ENCODE peak calls at places on chromosomes 4 and X, in ten cellular contexts. One of them, this sample, is unnamed.

GRCh38 chr4:101183658-101184373 is 163.5 kb downstream of the PPP3CA start:
- DNase-seq in H54: no peak
- DNase-seq in NCI-H460: no peak
- DNase-seq in GM12865: no peak
- DNase-seq in stimulated activated CD8-positive, alpha-beta memory T cell treated with anti-CD3 and anti-CD28 coated beads, Interleukin-15, amount 100 ng/mL, for 4 hours: no peak
- DNase-seq in HT-29: peak
- DNase-seq in activated T-cell treated with anti-CD3 and anti-CD28 coated beads for 24 hours: no peak
- DNase-seq in NCI-H748 treated with DMSO at 0.1 percent for 48 hours: no peak
- DNase-seq in ACHN: no peak
- DNase-seq in hypothalamus: no peak
- DNase-seq in this sample: no peak

GRCh38 chr4:183391204-183391603 is 53.2 kb upstream of the CDKN2AIP start:
- DNase-seq in stimulated activated CD8-positive, alpha-beta memory T cell treated with anti-CD3 and anti-CD28 coated beads, Interleukin-15, amount 100 ng/mL, for 4 hours: no peak
- DNase-seq in hypothalamus: no peak
- DNase-seq in H54: no peak
- DNase-seq in GM12865: no peak
- DNase-seq in HT-29: no peak
- DNase-seq in NCI-H460: no peak
- DNase-seq in NCI-H748 treated with DMSO at 0.1 percent for 48 hours: no peak
- DNase-seq in activated T-cell treated with anti-CD3 and anti-CD28 coated beads for 24 hours: no peak
- DNase-seq in ACHN: no peak
- DNase-seq in this sample: no peak

GRCh38 chr4:53994382-53994781 is 70.0 kb downstream of the CHIC2 start:
- DNase-seq in NCI-H748 treated with DMSO at 0.1 percent for 48 hours: no peak
- DNase-seq in activated T-cell treated with anti-CD3 and anti-CD28 coated beads for 24 hours: no peak
- DNase-seq in H54: no peak
- DNase-seq in NCI-H460: no peak
- DNase-seq in GM12865: no peak
- DNase-seq in HT-29: no peak
- DNase-seq in stimulated activated CD8-positive, alpha-beta memory T cell treated with anti-CD3 and anti-CD28 coated beads, Interleukin-15, amount 100 ng/mL, for 4 hours: no peak
- DNase-seq in ACHN: no peak
- DNase-seq in hypothalamus: no peak
- DNase-seq in this sample: no peak

GRCh38 chr4:8238515-8239053 is 31.0 kb upstream of the HTRA3 start:
- DNase-seq in ACHN: peak
- DNase-seq in NCI-H748 treated with DMSO at 0.1 percent for 48 hours: no peak
- DNase-seq in hypothalamus: no peak
- DNase-seq in H54: no peak
- DNase-seq in HT-29: peak
- DNase-seq in NCI-H460: no peak
- DNase-seq in stimulated activated CD8-positive, alpha-beta memory T cell treated with anti-CD3 and anti-CD28 coated beads, Interleukin-15, amount 100 ng/mL, for 4 hours: no peak
- DNase-seq in GM12865: no peak
- DNase-seq in activated T-cell treated with anti-CD3 and anti-CD28 coated beads for 24 hours: no peak
- DNase-seq in this sample: no peak

GRCh38 chr4:72318771-72319170 is 250.2 kb downstream of the ADAMTS3 start:
- DNase-seq in stimulated activated CD8-positive, alpha-beta memory T cell treated with anti-CD3 and anti-CD28 coated beads, Interleukin-15, amount 100 ng/mL, for 4 hours: no peak
- DNase-seq in H54: no peak
- DNase-seq in HT-29: no peak
- DNase-seq in activated T-cell treated with anti-CD3 and anti-CD28 coated beads for 24 hours: no peak
- DNase-seq in NCI-H748 treated with DMSO at 0.1 percent for 48 hours: no peak
- DNase-seq in ACHN: peak
- DNase-seq in GM12865: no peak
- DNase-seq in hypothalamus: no peak
- DNase-seq in NCI-H460: no peak
- DNase-seq in this sample: peak

GRCh38 chr4:150235795-150236385 is 157.6 kb downstream of the DCLK2 start:
- DNase-seq in GM12865: no peak
- DNase-seq in HT-29: no peak
- DNase-seq in hypothalamus: no peak
- DNase-seq in NCI-H748 treated with DMSO at 0.1 percent for 48 hours: no peak
- DNase-seq in H54: no peak
- DNase-seq in stimulated activated CD8-positive, alpha-beta memory T cell treated with anti-CD3 and anti-CD28 coated beads, Interleukin-15, amount 100 ng/mL, for 4 hours: no peak
- DNase-seq in ACHN: no peak
- DNase-seq in NCI-H460: no peak
- DNase-seq in activated T-cell treated with anti-CD3 and anti-CD28 coated beads for 24 hours: no peak
- DNase-seq in this sample: peak

GRCh38 chr4:26161030-26161824 is 159.6 kb upstream of the RBPJ start:
- DNase-seq in H54: no peak
- DNase-seq in NCI-H460: no peak
- DNase-seq in activated T-cell treated with anti-CD3 and anti-CD28 coated beads for 24 hours: no peak
- DNase-seq in GM12865: peak
- DNase-seq in NCI-H748 treated with DMSO at 0.1 percent for 48 hours: no peak
- DNase-seq in ACHN: no peak
- DNase-seq in stimulated activated CD8-positive, alpha-beta memory T cell treated with anti-CD3 and anti-CD28 coated beads, Interleukin-15, amount 100 ng/mL, for 4 hours: no peak
- DNase-seq in hypothalamus: no peak
- DNase-seq in HT-29: peak
- DNase-seq in this sample: no peak

GRCh38 chrX:145002776-145003175 is 244.5 kb upstream of the SPANXN1 start:
- DNase-seq in GM12865: no peak
- DNase-seq in NCI-H460: no peak
- DNase-seq in ACHN: no peak
- DNase-seq in H54: no peak
- DNase-seq in NCI-H748 treated with DMSO at 0.1 percent for 48 hours: no peak
- DNase-seq in hypothalamus: no peak
- DNase-seq in stimulated activated CD8-positive, alpha-beta memory T cell treated with anti-CD3 and anti-CD28 coated beads, Interleukin-15, amount 100 ng/mL, for 4 hours: no peak
- DNase-seq in HT-29: no peak
- DNase-seq in activated T-cell treated with anti-CD3 and anti-CD28 coated beads for 24 hours: no peak
- DNase-seq in this sample: no peak

GRCh38 chr4:40316782-40317635 is 18.1 kb upstream of the CHRNA9 start:
- DNase-seq in GM12865: peak
- DNase-seq in ACHN: peak
- DNase-seq in HT-29: peak
- DNase-seq in NCI-H748 treated with DMSO at 0.1 percent for 48 hours: no peak
- DNase-seq in H54: no peak
- DNase-seq in stimulated activated CD8-positive, alpha-beta memory T cell treated with anti-CD3 and anti-CD28 coated beads, Interleukin-15, amount 100 ng/mL, for 4 hours: no peak
- DNase-seq in NCI-H460: peak
- DNase-seq in hypothalamus: no peak
- DNase-seq in activated T-cell treated with anti-CD3 and anti-CD28 coated beads for 24 hours: peak
- DNase-seq in this sample: peak

GRCh38 chr4:7554885-7555284 is 120.2 kb upstream of the PSAPL1 start:
- DNase-seq in hypothalamus: no peak
- DNase-seq in HT-29: no peak
- DNase-seq in ACHN: no peak
- DNase-seq in NCI-H460: no peak
- DNase-seq in NCI-H748 treated with DMSO at 0.1 percent for 48 hours: no peak
- DNase-seq in stimulated activated CD8-positive, alpha-beta memory T cell treated with anti-CD3 and anti-CD28 coated beads, Interleukin-15, amount 100 ng/mL, for 4 hours: no peak
- DNase-seq in activated T-cell treated with anti-CD3 and anti-CD28 coated beads for 24 hours: no peak
- DNase-seq in GM12865: no peak
- DNase-seq in H54: no peak
- DNase-seq in this sample: no peak

GRCh38 chr4:155944516-155944915 is 9.2 kb downstream of the CTSO start:
- DNase-seq in NCI-H748 treated with DMSO at 0.1 percent for 48 hours: no peak
- DNase-seq in hypothalamus: no peak
- DNase-seq in activated T-cell treated with anti-CD3 and anti-CD28 coated beads for 24 hours: no peak
- DNase-seq in H54: no peak
- DNase-seq in GM12865: no peak
- DNase-seq in ACHN: no peak
- DNase-seq in HT-29: no peak
- DNase-seq in stimulated activated CD8-positive, alpha-beta memory T cell treated with anti-CD3 and anti-CD28 coated beads, Interleukin-15, amount 100 ng/mL, for 4 hours: no peak
- DNase-seq in NCI-H460: no peak
- DNase-seq in this sample: no peak

GRCh38 chr4:10088135-10089010 is 28.2 kb downstream of the WDR1 start:
- DNase-seq in H54: no peak
- DNase-seq in activated T-cell treated with anti-CD3 and anti-CD28 coated beads for 24 hours: no peak
- DNase-seq in stimulated activated CD8-positive, alpha-beta memory T cell treated with anti-CD3 and anti-CD28 coated beads, Interleukin-15, amount 100 ng/mL, for 4 hours: no peak
- DNase-seq in hypothalamus: no peak
- DNase-seq in GM12865: no peak
- DNase-seq in HT-29: no peak
- DNase-seq in NCI-H460: no peak
- DNase-seq in ACHN: no peak
- DNase-seq in NCI-H748 treated with DMSO at 0.1 percent for 48 hours: no peak
- DNase-seq in this sample: no peak

This sample was measured in adipocyte.